ENCODE peak calls at places on chromosomes 6 and 20, in eight cellular contexts. E, X, F, N, K, B, R and M are unnamed samples.

GRCh38 chr6:38272222-38272621 is 367.5 kb downstream of the BTBD9 start:
- DNase-seq in X (no peak), K (no peak), N (no peak), F (no peak), R (no peak), B (no peak), E (no peak), M (no peak)

GRCh38 chr6:73421534-73421933 is 26.9 kb downstream of the DDX43 start:
- DNase-seq in E (no peak), X (no peak), R (no peak), B (no peak), K (no peak), N (no peak), F (no peak), M (no peak)

GRCh38 chr20:644692-645317 is 8.2 kb downstream of the SRXN1 start:
- DNase-seq in K (no peak), R (no peak), B (no peak), E (no peak), X (no peak), N (no peak), F (no peak), M (peak)

GRCh38 chr20:20373046-20373706 is 5.3 kb downstream of the INSM1 start:
- DNase-seq in B (no peak), F (no peak), X (no peak), E (no peak), K (peak), R (no peak), N (peak), M (no peak)

GRCh38 chr6:51025082-51025777 is 206.6 kb downstream of the TFAP2B start:
- DNase-seq in N (peak), F (peak), K (peak), B (no peak), E (no peak), X (no peak), R (no peak), M (no peak)

GRCh38 chr20:8388707-8389106 is 256.6 kb downstream of the PLCB1 start:
- DNase-seq in X (no peak), N (peak), B (no peak), F (no peak), K (no peak), E (no peak), R (no peak), M (no peak)

GRCh38 chr6:167799033-167799933 is 27.4 kb upstream of the AFDN start:
- DNase-seq in X (no peak), B (no peak), F (peak), E (no peak), K (no peak), N (peak), R (peak), M (no peak)

GRCh38 chr20:62215991-62216635 is 4.0 kb downstream of the HRH3 start:
- DNase-seq in N (no peak), R (no peak), E (no peak), B (no peak), X (no peak), F (no peak), K (no peak), M (no peak)

GRCh38 chr20:63968928-63969760 is 586 bp downstream of the ZNF512B start:
- DNase-seq in N (no peak), K (no peak), E (peak), B (no peak), R (no peak), X (peak), F (peak), M (peak)

GRCh38 chr20:19970256-19970765 is 46.9 kb upstream of the NAA20 start:
- DNase-seq in X (no peak), E (no peak), N (no peak), R (no peak), K (no peak), F (no peak), B (peak), M (no peak)

GRCh38 chr6:1296542-1296941 is 15.4 kb upstream of the FOXQ1 start:
- DNase-seq in R (no peak), N (no peak), E (no peak), X (no peak), F (no peak), K (peak), B (no peak), M (no peak)

GRCh38 chr6:20881365-20881764 is 347.1 kb downstream of the CDKAL1 start:
- DNase-seq in B (no peak), E (no peak), X (no peak), N (no peak), R (no peak), F (no peak), K (no peak), M (no peak)